ENCODE peak calls at places on chromosomes 13 and 19, in seven cellular contexts. B is psoas muscle, X is GM23248, K is fibroblast of lung, D is HAP-1, C is left ventricle myocardium inferior, E is tibial artery. S is an unnamed sample.

GRCh38 chr13:37701972-37702371 is 103.4 kb upstream of the POSTN start:
- DNase-seq in B (no peak), X (peak; percentile 96), K (peak; percentile 99), D (no peak), C (no peak), E (peak; percentile 59), S (no peak)

GRCh38 chr19:38838208-38838985 is 6.8 kb upstream of the ECH1 start:
- DNase-seq in B (no peak), X (no peak), K (no peak), D (no peak), C (no peak), E (no peak), S (no peak)

GRCh38 chr19:43574424-43575155 is 737 bp downstream of the XRCC1 start:
- DNase-seq in B (no peak), X (peak; percentile 60), K (peak; percentile 10), D (peak; percentile 25), C (no peak), E (no peak), S (no peak)

GRCh38 chr19:18551631-18552030 is 6.0 kb upstream of the KXD1 start:
- DNase-seq in B (no peak), X (no peak), K (no peak), D (no peak), C (no peak), E (no peak), S (no peak)

GRCh38 chr19:46890423-46891170 is 29.8 kb downstream of the ARHGAP35 start:
- DNase-seq in B (no peak), X (peak; percentile 96), K (peak; percentile 87), D (no peak), C (no peak), E (no peak), S (no peak)

GRCh38 chr19:29596885-29597525 is 9.1 kb upstream of the POP4 start:
- DNase-seq in B (no peak), X (peak; percentile 43), K (peak; percentile 14), D (no peak), C (no peak), E (no peak), S (no peak)

GRCh38 chr19:7013678-7014077 is 7.6 kb downstream of the MBD3L2B start:
- DNase-seq in B (no peak), X (peak; percentile 42), K (no peak), D (no peak), C (no peak), E (no peak), S (no peak)

GRCh38 chr19:55392820-55393219 is 7.1 kb downstream of the RPL28 start:
- DNase-seq in B (no peak), X (no peak), K (no peak), D (no peak), C (no peak), E (no peak), S (no peak)

GRCh38 chr13:100131863-100132574 is 43.1 kb downstream of the PCCA start:
- DNase-seq in B (no peak), X (peak; percentile 96), K (peak; percentile 62), D (no peak), C (no peak), E (no peak), S (no peak)

GRCh38 chr13:44660050-44660449 is 83.9 kb upstream of the TSC22D1 start:
- DNase-seq in B (no peak), X (peak; percentile 36), K (no peak), D (no peak), C (no peak), E (no peak), S (no peak)

GRCh38 chr13:75645141-75645540 is 9.0 kb downstream of the LMO7 start:
- DNase-seq in B (no peak), X (no peak), K (no peak), D (no peak), C (no peak), E (no peak), S (no peak)

GRCh38 chr19:55305983-55306562 is 19.1 kb downstream of the TMEM150B start:
- DNase-seq in B (peak; percentile 15), X (no peak), K (no peak), D (no peak), C (no peak), E (no peak), S (no peak)

GRCh38 chr13:99093997-99094396 is 106.7 kb upstream of the UBAC2 start:
- DNase-seq in B (no peak), X (no peak), K (no peak), D (no peak), C (no peak), E (no peak), S (no peak)

GRCh38 chr13:36282818-36283432 is 14.7 kb downstream of the CCDC169 start:
- DNase-seq in B (no peak), X (peak; percentile 64), K (peak; percentile 69), D (no peak), C (no peak), E (no peak), S (no peak)

GRCh38 chr13:26695360-26695705 is 65.3 kb downstream of the GPR12 start:
- DNase-seq in B (no peak), X (peak; percentile 41), K (no peak), D (no peak), C (no peak), E (no peak), S (no peak)

GRCh38 chr13:85247780-85248179 is 551.4 kb downstream of the SLITRK6 start:
- DNase-seq in B (no peak), X (no peak), K (no peak), D (no peak), C (no peak), E (no peak), S (no peak)

DNA sequence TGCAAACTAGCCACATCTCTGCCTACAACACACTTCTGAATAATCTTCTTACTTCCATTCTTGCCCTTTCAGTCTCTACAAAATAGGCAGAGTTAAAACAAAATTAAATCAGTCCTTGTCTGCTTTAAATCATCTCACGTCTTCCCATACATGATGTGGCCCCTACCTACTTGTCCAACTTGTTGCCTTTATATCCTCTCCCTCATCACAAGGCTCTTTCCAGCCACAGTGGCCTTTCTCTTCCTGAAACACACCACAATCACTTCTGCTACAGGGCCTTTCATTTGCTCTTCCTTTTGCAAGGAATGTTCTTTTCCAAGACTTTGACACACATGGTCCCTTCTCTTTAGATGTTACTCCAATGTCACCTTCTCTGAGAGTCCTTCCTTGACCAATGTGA is 1.7 kb downstream of the RBM26 start:
- DNase-seq in B (no peak), X (no peak), K (peak; percentile 7), D (no peak), C (no peak), E (no peak), S (no peak)
- H3K4me1 ChIP-seq in B (peaks cover 61% of the 10 kb centered on the region), X (peaks cover 30% of the 10 kb centered on the region), K (no peaks in the 10 kb centered on the region), D (peaks cover 42% of the 10 kb centered on the region), C (peaks cover 83% of the 10 kb centered on the region), E (no peaks in the 10 kb centered on the region), S (peaks cover 55% of the 10 kb centered on the region)

DNA sequence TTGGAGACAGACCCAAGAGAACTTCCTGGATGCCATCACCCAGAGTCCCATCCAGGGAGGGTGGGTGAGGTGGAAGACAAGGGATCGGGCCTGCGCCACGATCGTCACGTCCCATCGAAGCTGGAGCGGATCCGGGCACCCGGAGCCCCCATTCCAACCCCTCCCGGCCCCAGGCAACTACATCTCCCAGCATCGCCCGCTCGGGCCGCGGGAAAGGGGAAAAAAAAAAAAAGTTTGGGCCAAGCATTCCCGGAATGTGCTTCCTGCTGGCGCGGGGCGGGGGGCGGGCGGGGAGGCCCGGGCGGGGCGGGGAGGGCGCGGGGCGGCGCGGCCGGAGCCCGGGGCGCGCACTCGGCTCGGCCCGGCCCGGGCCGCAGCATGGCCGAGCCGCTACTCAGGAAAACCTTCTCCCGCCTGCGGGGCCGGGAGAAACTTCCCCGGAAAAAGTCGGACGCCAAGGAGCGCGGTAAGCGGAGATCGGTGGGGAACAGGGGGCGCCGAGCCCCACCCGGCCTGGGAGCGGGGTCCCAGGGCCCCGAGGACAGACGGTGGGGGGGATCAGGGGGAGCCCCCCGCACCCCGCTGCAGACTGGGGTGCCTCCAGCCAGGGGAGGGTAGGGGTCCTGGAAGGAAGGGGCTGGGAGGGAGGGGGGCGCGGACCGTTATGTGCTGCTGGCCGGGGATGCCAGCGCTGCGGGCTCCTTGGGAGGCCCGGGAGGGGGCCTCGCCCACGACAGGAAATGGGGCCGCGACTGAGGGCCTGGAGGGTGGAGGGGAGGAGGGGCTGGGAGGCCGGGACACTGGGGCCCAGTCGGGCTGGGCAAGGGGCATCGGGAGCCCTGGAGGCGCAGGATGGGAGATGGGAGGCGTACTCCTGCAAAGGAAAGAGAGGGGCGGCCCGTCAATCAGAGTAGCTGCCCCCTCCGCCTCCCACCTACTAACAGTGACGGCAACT is at the start of gene SYDE1:
- DNase-seq in B (peak; percentile 61), X (peak; percentile 72), K (peak; percentile 63), D (peak; percentile 71), C (peak; percentile 56), E (no peak), S (peak; percentile 68)
- H3K4me3 ChIP-seq in B (peak within 1 kb of the TSS; percentile 67), X (peak within 1 kb of the TSS; percentile 96), K (peak within 1 kb of the TSS; percentile 83), D (peak within 1 kb of the TSS; percentile 82), C (peak within 1 kb of the TSS; percentile 91), E (peak within 1 kb of the TSS; percentile 99), S (peak within 1 kb of the TSS; percentile 87)

GRCh38 chr13:110913322-110913721 is 1.5 kb downstream of the ANKRD10 start:
- DNase-seq in B (no peak), X (peak; percentile 42), K (peak; percentile 17), D (no peak), C (no peak), E (no peak), S (no peak)
- H3K4me1 ChIP-seq in B (peaks cover 58% of the 10 kb centered on the region), X (peaks cover 39% of the 10 kb centered on the region), K (peaks cover 14% of the 10 kb centered on the region), D (peaks cover 32% of the 10 kb centered on the region), C (peaks cover 81% of the 10 kb centered on the region), E (no peaks in the 10 kb centered on the region), S (peaks cover 56% of the 10 kb centered on the region)

GRCh38 chr13:79108914-79109643 is 297.0 kb downstream of the RBM26 start:
- DNase-seq in B (no peak), X (no peak), K (no peak), D (no peak), C (no peak), E (no peak), S (no peak)
- H3K4me3 ChIP-seq in B (no peak overlapping the region), X (no peak overlapping the region), K (no peak overlapping the region), D (no peak overlapping the region), C (no peak overlapping the region), E (no peak overlapping the region), S (no peak overlapping the region)

GRCh38 chr19:16368385-16369305 is 44.0 kb downstream of the KLF2 start:
- DNase-seq in B (no peak), X (no peak), K (no peak), D (no peak), C (no peak), E (no peak), S (peak; percentile 29)

GRCh38 chr19:16370671-16371391 is 46.2 kb downstream of the KLF2 start:
- DNase-seq in B (no peak), X (no peak), K (no peak), D (no peak), C (peak; percentile 14), E (no peak), S (peak; percentile 27)

GRCh38 chr19:16369664-16370576 is 45.3 kb downstream of the KLF2 start:
- DNase-seq in B (no peak), X (no peak), K (no peak), D (no peak), C (no peak), E (no peak), S (no peak)

GRCh38 chr19:16367269-16367683 is 42.6 kb downstream of the KLF2 start:
- DNase-seq in B (no peak), X (no peak), K (no peak), D (no peak), C (no peak), E (no peak), S (no peak)

DNA sequence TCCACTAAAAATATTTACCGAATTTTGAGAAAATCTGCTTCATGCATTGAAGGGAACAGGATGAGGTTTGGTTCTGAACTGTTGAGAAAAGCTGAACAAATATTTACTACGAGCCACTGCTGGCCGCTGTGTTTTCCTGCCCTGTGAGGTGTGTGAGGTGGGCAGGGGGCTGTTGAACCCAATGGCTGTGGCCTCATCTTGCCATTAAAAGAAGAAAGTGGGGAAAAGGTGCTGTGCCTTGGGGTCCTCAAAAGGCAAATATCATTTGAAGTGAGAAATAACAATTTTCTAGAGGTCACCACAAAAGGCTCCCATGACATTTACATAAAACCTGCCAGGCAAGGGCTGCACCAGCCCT is 44.7 kb downstream of the KLF2 start:
- DNase-seq in B (no peak), X (no peak), K (no peak), D (no peak), C (no peak), E (no peak), S (no peak)
- H3K4me1 ChIP-seq in B (peaks cover 29% of the 10 kb centered on the region), X (peaks cover 8% of the 10 kb centered on the region), K (peaks cover 26% of the 10 kb centered on the region), D (no peaks in the 10 kb centered on the region), C (peaks cover 53% of the 10 kb centered on the region), E (no peaks in the 10 kb centered on the region), S (no peaks in the 10 kb centered on the region)